ENCODE peak calls at places on chromosomes 12 and 14, in seven cellular contexts. N is OCI-LY7; F is upper lobe of left lung; Y is stomach; H is IMR-90; K is effector memory CD4-positive, alpha-beta T cell; B is CD8-positive, alpha-beta T cell. V is an unnamed sample.

GRCh38 chr12:77845831-77846230 is 15.1 kb downstream of the NAV3 start:
- DNase-seq in F (no peak), N (no peak), B (no peak), K (no peak), H (peak; percentile 44), Y (no peak), V (no peak)

GRCh38 chr12:116818341-116818856 is 62.8 kb downstream of the HRK start:
- DNase-seq in Y (peak; percentile 31), H (peak; percentile 23), F (no peak), B (peak; percentile 40), K (no peak), N (peak; percentile 60), V (no peak)

GRCh38 chr12:55687746-55688145 is 20.0 kb downstream of the ITGA7 start:
- DNase-seq in Y (no peak), N (no peak), F (no peak), H (no peak), K (no peak), B (no peak), V (no peak)

GRCh38 chr14:55968741-55969140 is 149.5 kb upstream of the PELI2 start:
- DNase-seq in N (no peak), K (no peak), F (no peak), Y (peak; percentile 31), B (no peak), H (no peak), V (no peak)

GRCh38 chr12:128671528-128672042 is 152.2 kb downstream of the SLC15A4 start:
- DNase-seq in N (no peak), K (no peak), B (no peak), Y (no peak), F (no peak), H (no peak), V (no peak)

GRCh38 chr14:84646791-84647500 is 883.0 kb upstream of the FLRT2 start:
- DNase-seq in B (no peak), Y (no peak), K (no peak), N (no peak), H (peak; percentile 11), F (no peak), V (no peak)

GRCh38 chr14:49306152-49306751 is 279.9 kb downstream of the RPS29 start:
- DNase-seq in N (peak; percentile 33), K (no peak), H (peak; percentile 7), Y (no peak), F (no peak), B (no peak), V (peak; percentile 16)

GRCh38 chr14:39467889-39468524 is 35.8 kb upstream of the FBXO33 start:
- DNase-seq in Y (no peak), K (no peak), F (no peak), H (peak; percentile 43), N (peak; percentile 39), B (no peak), V (peak; percentile 25)

GRCh38 chr12:124512667-124513296 is 54.6 kb downstream of the NCOR2 start:
- DNase-seq in N (no peak), H (peak; percentile 98), K (no peak), Y (peak; percentile 87), F (peak; percentile 90), B (no peak), V (peak; percentile 99)

GRCh38 chr12:123713398-123714301 is 1.5 kb downstream of the ATP6V0A2 start:
- DNase-seq in K (no peak), Y (peak; percentile 37), H (peak; percentile 10), N (peak; percentile 39), F (no peak), B (no peak), V (no peak)

GRCh38 chr12:40325349-40325960 is 100.7 kb downstream of the LRRK2 start:
- DNase-seq in F (no peak), H (peak; percentile 4), N (peak; percentile 63), K (no peak), B (no peak), Y (no peak), V (peak; percentile 13)

GRCh38 chr12:131208425-131208824 is 254.7 kb downstream of the ADGRD1 start:
- DNase-seq in B (no peak), Y (peak; percentile 1), H (no peak), F (no peak), K (no peak), N (no peak), V (no peak)

GRCh38 chr14:50242566-50243288 is 11.3 kb upstream of the SOS2 start:
- DNase-seq in K (no peak), N (no peak), Y (no peak), B (no peak), H (no peak), F (no peak), V (no peak)

GRCh38 chr14:102666635-102667034 is 74.2 kb downstream of the RCOR1 start:
- DNase-seq in F (no peak), N (no peak), K (no peak), Y (no peak), B (no peak), H (no peak), V (no peak)

GRCh38 chr14:101927859-101928258 is 36.5 kb upstream of the DYNC1H1 start:
- DNase-seq in F (peak; percentile 89), Y (peak; percentile 53), H (peak; percentile 98), B (no peak), K (no peak), N (no peak), V (no peak)

GRCh38 chr12:79891506-79892162 is 43.3 kb downstream of the PPP1R12A start:
- DNase-seq in F (no peak), H (no peak), N (no peak), Y (no peak), B (no peak), K (no peak), V (no peak)

GRCh38 chr14:49586673-49587460 is 687 bp upstream of the RPS29 start:
- DNase-seq in F (peak; percentile 25), B (peak; percentile 38), H (peak; percentile 82), K (no peak), Y (no peak), N (peak; percentile 78), V (no peak)

GRCh38 chr12:96516472-96517417 is 27.4 kb downstream of the CFAP54 start:
- DNase-seq in H (peak; percentile 85), B (peak; percentile 84), N (peak; percentile 85), K (peak; percentile 67), Y (peak; percentile 85), F (no peak), V (no peak)

GRCh38 chr14:21073921-21074320 is 3.8 kb downstream of the ARHGEF40 start:
- DNase-seq in N (no peak), Y (no peak), F (no peak), H (no peak), K (no peak), B (no peak), V (no peak)

GRCh38 chr14:51014625-51015024 is 70.3 kb upstream of the PYGL start:
- DNase-seq in B (no peak), Y (no peak), N (no peak), K (no peak), H (no peak), F (no peak), V (no peak)

GRCh38 chr14:89399157-89399556 is 17.9 kb downstream of the FOXN3 start:
- DNase-seq in Y (no peak), K (no peak), B (no peak), H (no peak), F (no peak), N (no peak), V (no peak)

GRCh38 chr12:90152897-90153624 is 444.4 kb upstream of the ATP2B1 start:
- DNase-seq in Y (no peak), N (no peak), B (no peak), H (no peak), K (no peak), F (no peak), V (no peak)

GRCh38 chr12:129212221-129212630 is 358.9 kb downstream of the GLT1D1 start:
- DNase-seq in K (no peak), Y (no peak), N (no peak), H (no peak), B (no peak), F (no peak), V (no peak)

GRCh38 chr14:60250318-60251035 is 1.5 kb downstream of the PPM1A start:
- DNase-seq in F (no peak), H (peak; percentile 9), N (peak; percentile 25), Y (no peak), B (no peak), K (no peak), V (no peak)

GRCh38 chr14:60251877-60252276 is 2.9 kb downstream of the PPM1A start:
- DNase-seq in N (no peak), B (no peak), H (no peak), F (no peak), K (no peak), Y (no peak), V (no peak)

GRCh38 chr14:60252630-60253029 is 3.6 kb downstream of the PPM1A start:
- DNase-seq in F (no peak), Y (no peak), B (no peak), H (no peak), K (no peak), N (no peak), V (no peak)

GRCh38 chr14:60254176-60254575 is 5.2 kb downstream of the PPM1A start:
- DNase-seq in N (no peak), F (no peak), B (no peak), K (no peak), H (no peak), Y (no peak), V (no peak)

GRCh38 chr14:60253649-60254048 is 4.6 kb downstream of the PPM1A start:
- DNase-seq in B (no peak), N (no peak), K (no peak), Y (no peak), H (no peak), F (no peak), V (no peak)
- H3K4me1 ChIP-seq in B (peaks cover 33% of the 10 kb centered on the region), N (peaks cover 36% of the 10 kb centered on the region), K (peaks cover 6% of the 10 kb centered on the region), Y (peaks cover 22% of the 10 kb centered on the region), H (peaks cover 2% of the 10 kb centered on the region), F (peaks cover 40% of the 10 kb centered on the region), V (peaks cover 1% of the 10 kb centered on the region)

DNA sequence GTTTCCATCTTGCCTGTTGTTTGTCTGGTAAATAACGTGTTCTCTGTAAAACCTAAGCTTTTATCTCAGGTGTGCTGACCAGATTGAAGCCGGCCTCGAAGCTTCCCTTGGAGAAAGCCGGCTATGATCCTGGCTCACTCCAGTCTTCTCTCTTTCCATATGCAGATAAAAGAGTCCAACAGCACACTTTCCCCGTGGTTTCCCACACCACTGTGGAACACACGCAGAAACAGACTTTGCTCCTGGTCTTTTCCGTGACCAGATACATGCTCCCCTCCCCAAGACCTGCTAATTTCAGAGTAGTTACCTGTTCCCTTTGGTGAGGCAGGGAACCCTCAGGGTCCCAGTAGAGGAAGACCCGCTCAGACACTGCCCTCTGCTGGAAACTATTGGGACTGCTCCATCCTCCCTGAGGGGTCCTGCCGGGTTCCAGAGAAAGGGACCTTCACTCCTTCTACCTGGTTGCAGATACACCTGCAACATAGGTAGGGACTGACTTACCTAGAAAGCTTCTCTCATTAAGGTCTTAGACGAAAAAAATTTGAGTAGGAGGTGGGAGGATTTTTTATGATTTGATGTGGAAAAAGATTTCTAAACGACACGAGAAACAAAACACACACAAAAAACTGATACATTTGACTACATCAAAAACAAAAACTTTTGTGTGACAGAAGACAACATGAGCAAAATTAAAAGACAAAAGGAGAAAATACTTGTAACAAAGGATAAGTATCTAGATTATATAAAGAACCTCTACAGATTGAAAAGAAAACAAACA is 415.4 kb upstream of the CCDC196 start:
- DNase-seq in F (no peak), B (peak; percentile 64), N (peak; percentile 62), H (no peak), Y (peak; percentile 62), K (peak; percentile 33), V (peak; percentile 73)
- H3K27ac ChIP-seq in F (no peak overlapping the region), B (no peak overlapping the region), N (no peak overlapping the region), H (no peak overlapping the region), Y (no peak overlapping the region), K (no peak overlapping the region), V (no peak overlapping the region)

GRCh38 chr12:49702676-49703228 is 4.5 kb downstream of the FMNL3 start:
- DNase-seq in F (no peak), Y (no peak), H (no peak), N (no peak), B (no peak), K (no peak), V (no peak)
- H3K4me1 ChIP-seq in F (peaks cover 52% of the 10 kb centered on the region), Y (no peaks in the 10 kb centered on the region), H (peaks cover 33% of the 10 kb centered on the region), N (peaks cover 85% of the 10 kb centered on the region), B (peaks cover 53% of the 10 kb centered on the region), K (peaks cover 40% of the 10 kb centered on the region), V (peaks cover 14% of the 10 kb centered on the region)

GRCh38 chr12:3122841-3123678 is 45.9 kb downstream of the TSPAN9 start:
- DNase-seq in Y (no peak), N (no peak), K (no peak), B (no peak), F (no peak), H (peak; percentile 75), V (no peak)
- H3K27ac ChIP-seq in Y (peak overlapping the region; percentile 62), N (no peak overlapping the region), K (no peak overlapping the region), B (no peak overlapping the region), F (peak overlapping the region; percentile 54), H (no peak overlapping the region), V (no peak overlapping the region)